ENCODE peak calls at places on chromosomes 7 and 10, in six cellular contexts. S is H9; R is glutamatergic neuron; D is activated T-cell treated with anti-CD3 and anti-CD28 coated beads, Interleukin-2, amount 50 U/mL, for 72 hours; P is EL; K is GM13976. A is an unnamed sample.

GRCh38 chr7:142792129-142792528 is 21.4 kb downstream of the PRSS2 start:
- DNase-seq in R (no peak), D (no peak), S (no peak), K (no peak), P (no peak), A (no peak)

GRCh38 chr10:119199231-119199992 is 8.0 kb upstream of the GRK5 start:
- DNase-seq in K (peak; percentile 49), R (peak; percentile 60), P (peak; percentile 64), S (peak; percentile 78), D (no peak), A (peak; percentile 75)

GRCh38 chr10:27100800-27101347 is 580 bp upstream of the ANKRD26 start:
- DNase-seq in R (peak; percentile 17), S (no peak), D (peak; percentile 38), K (no peak), P (no peak), A (no peak)

GRCh38 chr7:19899517-19899916 is 126.1 kb upstream of the TMEM196 start:
- DNase-seq in P (peak; percentile 18), K (no peak), D (no peak), S (no peak), R (no peak), A (no peak)

GRCh38 chr10:13087986-13088618 is 11.9 kb upstream of the OPTN start:
- DNase-seq in R (no peak), S (no peak), D (no peak), K (no peak), P (peak; percentile 70), A (no peak)

GRCh38 chr7:1457059-1457948 is 2.0 kb downstream of the MICALL2 start:
- DNase-seq in D (no peak), S (no peak), P (no peak), K (no peak), R (no peak), A (no peak)

GRCh38 chr10:70096705-70097420 is 35.8 kb downstream of the AIFM2 start:
- DNase-seq in R (no peak), S (no peak), K (no peak), P (no peak), D (no peak), A (no peak)

GRCh38 chr10:3043512-3044368 is 23.6 kb upstream of the PFKP start:
- DNase-seq in S (peak; percentile 77), R (peak; percentile 78), K (peak; percentile 77), P (peak; percentile 79), D (peak; percentile 56), A (peak; percentile 78)

GRCh38 chr7:33893377-33893776 is 12.0 kb upstream of the BMPER start:
- DNase-seq in S (no peak), D (no peak), P (no peak), R (no peak), K (no peak), A (no peak)

GRCh38 chr10:103919648-103920025 is 1.7 kb upstream of the STN1 start:
- DNase-seq in K (no peak), R (no peak), S (no peak), P (no peak), D (no peak), A (no peak)

GRCh38 chr10:103855424-103855823 is at the start of gene SH3PXD2A:
- DNase-seq in S (peak; percentile 59), R (peak; percentile 69), P (peak; percentile 44), D (peak; percentile 38), K (peak; percentile 66), A (peak; percentile 69)

GRCh38 chr10:48594799-48595198 is 10.1 kb downstream of the ARHGAP22 start:
- DNase-seq in R (no peak), P (no peak), S (peak; percentile 51), D (no peak), K (no peak), A (no peak)

GRCh38 chr7:55550010-55550409 is 22.3 kb downstream of the VOPP1 start:
- DNase-seq in R (no peak), D (no peak), K (no peak), P (no peak), S (no peak), A (no peak)

A was measured in HuH-7.